ENCODE peak calls at places on chromosome 2, in four cellular contexts. One of them, this sample, is unnamed.

GRCh38 chr2:209141818-209142217 is 282.0 kb upstream of the MAP2 start:
- DNase-seq in left kidney: no peak
- DNase-seq in HL-60: no peak
- DNase-seq in T-cell: no peak
- DNase-seq in this sample: no peak

GRCh38 chr2:100935372-100935752 is 66.7 kb upstream of the RPL31 start:
- DNase-seq in left kidney: no peak
- DNase-seq in HL-60: no peak
- DNase-seq in T-cell: no peak
- DNase-seq in this sample: no peak

GRCh38 chr2:67322361-67323001 is 74.7 kb upstream of the ETAA1 start:
- DNase-seq in left kidney: peak
- DNase-seq in HL-60: no peak
- DNase-seq in T-cell: no peak
- DNase-seq in this sample: no peak

GRCh38 chr2:233072838-233073237 is 12.7 kb downstream of the INPP5D start:
- DNase-seq in left kidney: no peak
- DNase-seq in HL-60: no peak
- DNase-seq in T-cell: no peak
- DNase-seq in this sample: no peak

GRCh38 chr2:125582521-125582920 is 1073.4 kb upstream of the GYPC start:
- DNase-seq in left kidney: peak
- DNase-seq in HL-60: no peak
- DNase-seq in T-cell: no peak
- DNase-seq in this sample: no peak

GRCh38 chr2:222456479-222457077 is 32.2 kb downstream of the SGPP2 start:
- DNase-seq in left kidney: no peak
- DNase-seq in HL-60: no peak
- DNase-seq in T-cell: no peak
- DNase-seq in this sample: no peak

GRCh38 chr2:192123847-192124246 is 70.9 kb downstream of the TMEFF2 start:
- DNase-seq in left kidney: no peak
- DNase-seq in HL-60: no peak
- DNase-seq in T-cell: no peak
- DNase-seq in this sample: no peak

GRCh38 chr2:47536696-47537095 is 133.7 kb downstream of the MSH2 start:
- DNase-seq in left kidney: no peak
- DNase-seq in HL-60: no peak
- DNase-seq in T-cell: no peak
- DNase-seq in this sample: no peak

GRCh38 chr2:27316655-27317412 is 6.1 kb downstream of the MPV17 start:
- DNase-seq in left kidney: no peak
- DNase-seq in HL-60: no peak
- DNase-seq in T-cell: no peak
- DNase-seq in this sample: no peak

GRCh38 chr2:240898108-240898730 is 2.3 kb upstream of the MAB21L4 start:
- DNase-seq in left kidney: no peak
- DNase-seq in HL-60: no peak
- DNase-seq in T-cell: no peak
- DNase-seq in this sample: no peak

GRCh38 chr2:38039111-38039510 is 36.8 kb downstream of the CYP1B1 start:
- DNase-seq in left kidney: no peak
- DNase-seq in HL-60: no peak
- DNase-seq in T-cell: no peak
- DNase-seq in this sample: no peak

GRCh38 chr2:190722825-190723224 is 73.9 kb downstream of the NAB1 start:
- DNase-seq in left kidney: no peak
- DNase-seq in HL-60: no peak
- DNase-seq in T-cell: no peak
- DNase-seq in this sample: no peak

GRCh38 chr2:28693223-28693622 is 58.4 kb upstream of the PPP1CB start:
- DNase-seq in left kidney: peak
- DNase-seq in HL-60: no peak
- DNase-seq in T-cell: no peak
- DNase-seq in this sample: no peak

GRCh38 chr2:215028231-215028630 is 110.2 kb downstream of the ABCA12 start:
- DNase-seq in left kidney: no peak
- DNase-seq in HL-60: no peak
- DNase-seq in T-cell: no peak
- DNase-seq in this sample: no peak

GRCh38 chr2:9400268-9401058 is 22.9 kb downstream of the ITGB1BP1 start:
- DNase-seq in left kidney: peak
- DNase-seq in HL-60: no peak
- DNase-seq in T-cell: no peak
- DNase-seq in this sample: no peak

GRCh38 chr2:26542194-26542455 is 64.2 kb upstream of the OTOF start:
- DNase-seq in left kidney: no peak
- DNase-seq in HL-60: no peak
- DNase-seq in T-cell: no peak
- DNase-seq in this sample: no peak

GRCh38 chr2:134268265-134268664 is 14.4 kb downstream of the MGAT5 start:
- DNase-seq in left kidney: no peak
- DNase-seq in HL-60: no peak
- DNase-seq in T-cell: no peak
- DNase-seq in this sample: no peak

GRCh38 chr2:26474261-26474785 is 3.6 kb downstream of the OTOF start:
- DNase-seq in left kidney: no peak
- DNase-seq in HL-60: no peak
- DNase-seq in T-cell: no peak
- DNase-seq in this sample: no peak

GRCh38 chr2:70974592-70974991 is 3.8 kb upstream of the ANKRD53 start:
- DNase-seq in left kidney: no peak
- DNase-seq in HL-60: no peak
- DNase-seq in T-cell: no peak
- DNase-seq in this sample: no peak

GRCh38 chr2:99883356-99883867 is 259.0 kb downstream of the AFF3 start:
- DNase-seq in left kidney: peak
- DNase-seq in HL-60: no peak
- DNase-seq in T-cell: no peak
- DNase-seq in this sample: no peak

GRCh38 chr2:45469314-45470099 is 141.6 kb downstream of the SRBD1 start:
- DNase-seq in left kidney: peak
- DNase-seq in HL-60: no peak
- DNase-seq in T-cell: no peak
- DNase-seq in this sample: no peak

GRCh38 chr2:202109737-202110184 is 36.7 kb downstream of the KIAA2012 start:
- DNase-seq in left kidney: peak
- DNase-seq in HL-60: no peak
- DNase-seq in T-cell: no peak
- DNase-seq in this sample: no peak